ENCODE peak calls at places on chromosomes 1 and 21, in seven cellular contexts. I is fibroblast of villous mesenchyme, M is HFFc6, U is Calu3, W is AG04450, J is glutamatergic neuron, R is coronary artery. S is an unnamed sample.

GRCh38 chr1:222892137-222892763 is 77.4 kb downstream of the DISP1 start:
- DNase-seq in I (peak), M (peak), U (no peak), W (no peak), J (no peak), R (no peak), S (no peak)

GRCh38 chr1:77686784-77687518 is 4.5 kb upstream of the ZZZ3 start:
- DNase-seq in I (no peak), M (no peak), U (no peak), W (no peak), J (peak), R (no peak), S (no peak)

GRCh38 chr1:178485467-178486098 is 11.2 kb downstream of the CLEC20A start:
- DNase-seq in I (no peak), M (no peak), U (no peak), W (no peak), J (no peak), R (no peak), S (no peak)

GRCh38 chr1:212470059-212470458 is 37.3 kb downstream of the NENF start:
- DNase-seq in I (peak), M (peak), U (peak), W (peak), J (no peak), R (peak), S (no peak)

GRCh38 chr1:180188103-180188506 is 33.4 kb downstream of the QSOX1 start:
- DNase-seq in I (peak), M (peak), U (peak), W (no peak), J (peak), R (no peak), S (peak)

GRCh38 chr1:156801409-156802121 is 15.1 kb downstream of the SH2D2A start:
- DNase-seq in I (peak), M (peak), U (no peak), W (no peak), J (no peak), R (no peak), S (no peak)

GRCh38 chr1:199794105-199794863 is 233.2 kb upstream of the NR5A2 start:
- DNase-seq in I (no peak), M (no peak), U (no peak), W (no peak), J (no peak), R (no peak), S (no peak)

GRCh38 chr1:72366473-72366872 is 84.1 kb upstream of the NEGR1 start:
- DNase-seq in I (peak), M (peak), U (peak), W (no peak), J (no peak), R (no peak), S (no peak)

GRCh38 chr1:32741417-32742131 is 39.0 kb upstream of the SYNC start:
- DNase-seq in I (no peak), M (no peak), U (peak), W (no peak), J (no peak), R (no peak), S (peak)

GRCh38 chr1:178407662-178408061 is 89.1 kb downstream of the CLEC20A start:
- DNase-seq in I (no peak), M (no peak), U (no peak), W (no peak), J (peak), R (no peak), S (no peak)

GRCh38 chr1:6612641-6613360 is 730 bp upstream of the PHF13 start:
- DNase-seq in I (peak), M (peak), U (peak), W (no peak), J (no peak), R (no peak), S (no peak)

GRCh38 chr1:63010898-63011660 is 227.1 kb downstream of the ATG4C start:
- DNase-seq in I (no peak), M (no peak), U (no peak), W (no peak), J (no peak), R (no peak), S (no peak)

GRCh38 chr1:183023146-183023600 is at the start of gene LAMC1:
- DNase-seq in I (peak), M (peak), U (peak), W (peak), J (peak), R (peak), S (peak)

GRCh38 chr1:66276229-66276628 is 257.7 kb upstream of the SGIP1 start:
- DNase-seq in I (no peak), M (no peak), U (no peak), W (no peak), J (no peak), R (no peak), S (no peak)

GRCh38 chr1:229147086-229147485 is 123.8 kb upstream of the RAB4A start:
- DNase-seq in I (no peak), M (no peak), U (no peak), W (no peak), J (peak), R (no peak), S (no peak)

GRCh38 chr1:247487057-247487456 is 29.2 kb upstream of the OR2B11 start:
- DNase-seq in I (peak), M (peak), U (peak), W (peak), J (no peak), R (no peak), S (peak)

GRCh38 chr1:24147194-24147593 is 4.3 kb upstream of the IL22RA1 start:
- DNase-seq in I (no peak), M (no peak), U (no peak), W (no peak), J (no peak), R (no peak), S (no peak)

GRCh38 chr21:42593007-42593814 is 60.2 kb upstream of the PDE9A start:
- DNase-seq in I (peak), M (no peak), U (peak), W (no peak), J (peak), R (no peak), S (peak)

GRCh38 chr21:44793269-44794030 is 8.2 kb downstream of the UBE2G2 start:
- DNase-seq in I (peak), M (peak), U (peak), W (no peak), J (peak), R (peak), S (peak)

GRCh38 chr1:6602669-6603423 is at the start of gene KLHL21:
- DNase-seq in I (peak), M (peak), U (peak), W (no peak), J (peak), R (peak), S (peak)

GRCh38 chr1:150912623-150913022 is 13.5 kb upstream of the SETDB1 start:
- DNase-seq in I (no peak), M (no peak), U (no peak), W (no peak), J (no peak), R (no peak), S (no peak)

GRCh38 chr1:21317035-21317689 is 26.9 kb upstream of the ECE1 start:
- DNase-seq in I (peak), M (peak), U (no peak), W (no peak), J (no peak), R (peak), S (no peak)

GRCh38 chr1:154607084-154607747 is 770 bp downstream of the ADAR start:
- DNase-seq in I (peak), M (peak), U (peak), W (no peak), J (no peak), R (peak), S (peak)

GRCh38 chr1:226916497-226916896 is 23.6 kb upstream of the COQ8A start:
- DNase-seq in I (no peak), M (no peak), U (no peak), W (no peak), J (no peak), R (no peak), S (no peak)

GRCh38 chr1:239418683-239419082 is 32.3 kb downstream of the CHRM3 start:
- DNase-seq in I (no peak), M (no peak), U (no peak), W (no peak), J (peak), R (no peak), S (no peak)

GRCh38 chr1:229572286-229572685 is 13.8 kb upstream of the ABCB10 start:
- DNase-seq in I (no peak), M (no peak), U (no peak), W (no peak), J (no peak), R (no peak), S (no peak)

GRCh38 chr1:189220750-189221149 is 1256.9 kb downstream of the BRINP3 start:
- DNase-seq in I (no peak), M (no peak), U (no peak), W (no peak), J (no peak), R (no peak), S (no peak)
- TF ChIP-seq CTCF in I (no peak), M (peak), U (peak), W (peak), J (no peak), R (no peak), S (peak)

DNA sequence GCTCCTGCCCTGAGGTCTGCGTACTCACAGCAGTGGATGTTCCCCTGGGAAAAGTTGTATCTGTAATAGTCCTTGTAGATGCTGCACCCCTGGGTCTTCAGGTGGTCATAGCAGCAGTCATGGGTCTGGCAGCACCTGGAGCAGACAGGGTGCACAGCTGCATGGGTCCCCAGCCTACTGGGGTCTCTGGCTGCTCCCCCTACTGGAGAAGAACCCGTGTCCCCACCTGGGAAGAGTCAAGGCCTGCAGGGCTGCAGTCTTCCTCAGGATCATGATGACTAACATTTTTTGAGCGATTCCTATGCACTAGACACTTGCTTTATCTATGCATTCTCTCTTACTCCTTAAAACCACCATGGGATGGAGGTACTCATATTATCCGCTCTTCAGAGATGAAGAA is 3.9 kb downstream of the PLA2G2D start:
- DNase-seq in I (no peak), M (no peak), U (no peak), W (no peak), J (no peak), R (no peak), S (no peak)
- TF ChIP-seq CTCF in I (no peak), M (no peak), U (no peak), W (no peak), J (no peak), R (no peak), S (no peak)

DNA sequence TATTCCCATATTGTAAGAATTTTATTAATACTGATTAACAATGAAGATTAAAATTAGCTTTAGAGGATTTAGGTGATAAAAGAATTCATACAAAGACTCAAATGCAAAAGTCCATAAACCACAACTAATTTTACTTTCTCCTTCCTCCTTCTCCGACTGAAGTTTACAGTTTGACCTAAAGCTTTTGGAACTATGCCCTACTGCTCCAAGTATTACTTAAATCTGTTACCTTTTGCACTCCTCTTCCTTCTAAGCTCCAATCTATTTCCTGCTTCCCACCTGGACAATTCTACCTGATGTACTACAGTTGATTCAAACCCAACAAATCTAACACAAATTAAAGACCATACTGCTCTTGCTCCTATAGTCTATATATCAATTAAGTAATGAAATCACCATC is 36.3 kb downstream of the ANKRD13C start:
- DNase-seq in I (peak), M (no peak), U (no peak), W (no peak), J (no peak), R (no peak), S (no peak)
- TF ChIP-seq CTCF in I (no peak), M (no peak), U (no peak), W (no peak), J (no peak), R (no peak), S (no peak)

DNA sequence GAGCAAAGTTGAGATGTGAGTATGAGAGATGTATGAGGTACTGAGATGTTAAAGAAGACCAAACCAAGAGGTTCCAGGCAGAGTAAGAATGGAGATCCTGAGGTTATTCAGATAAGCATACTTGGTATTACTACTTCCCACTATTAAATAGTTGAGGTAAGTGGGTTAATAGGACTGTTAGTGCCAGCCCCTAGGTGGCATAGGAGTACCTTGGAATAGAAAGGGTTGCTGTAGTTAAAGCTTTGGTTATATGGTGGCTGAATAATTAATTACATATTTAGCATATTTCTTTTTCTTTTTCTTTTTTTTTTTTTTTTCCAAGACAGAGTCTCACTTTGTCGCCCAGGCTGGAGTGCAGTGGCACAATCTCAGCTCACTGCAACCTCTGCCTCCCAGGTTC is 397.9 kb upstream of the TMPRSS15 start:
- DNase-seq in I (no peak), M (no peak), U (no peak), W (no peak), J (no peak), R (no peak), S (no peak)
- TF ChIP-seq CTCF in I (no peak), M (peak), U (no peak), W (no peak), J (no peak), R (no peak), S (no peak)

DNA sequence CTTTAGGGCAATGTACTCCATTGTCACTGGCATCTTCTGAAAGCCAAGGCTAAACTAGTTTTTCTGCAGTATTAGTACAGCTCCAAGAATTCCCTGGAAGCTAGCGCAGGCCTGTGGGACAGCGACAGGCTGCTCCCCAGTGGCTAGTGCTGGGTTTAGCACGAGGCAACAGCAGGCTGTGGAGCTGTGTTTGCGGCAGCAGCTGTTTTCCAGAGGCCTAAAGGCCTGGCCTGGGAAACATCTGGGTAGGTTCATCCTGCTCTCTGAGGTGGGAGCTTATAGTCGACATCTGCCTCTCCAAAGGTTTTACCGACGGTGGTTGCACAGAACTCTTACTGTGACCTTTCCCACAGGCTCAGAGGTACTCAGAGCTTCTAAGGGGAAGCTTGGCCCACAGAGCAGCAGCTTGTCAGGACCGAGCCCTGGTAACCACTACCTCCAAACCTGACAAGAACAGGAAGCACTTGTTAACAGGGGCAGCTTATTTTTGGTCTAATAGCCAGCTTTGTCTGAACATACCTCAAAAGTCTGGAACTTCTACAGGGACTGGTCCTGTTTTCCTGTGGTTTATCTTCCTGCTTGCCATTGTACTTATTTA is 17.2 kb downstream of the CC2D1B start:
- DNase-seq in I (peak), M (peak), U (no peak), W (no peak), J (peak), R (no peak), S (peak)
- TF ChIP-seq CTCF in I (peak), M (peak), U (no peak), W (peak), J (no peak), R (no peak), S (peak)

GRCh38 chr1:116879478-116880133 is 30.1 kb upstream of the PTGFRN start:
- DNase-seq in I (no peak), M (no peak), U (no peak), W (no peak), J (peak), R (no peak), S (no peak)

GRCh38 chr1:116878804-116879477 is 30.8 kb upstream of the PTGFRN start:
- DNase-seq in I (peak), M (no peak), U (no peak), W (no peak), J (peak), R (no peak), S (peak)

GRCh38 chr1:116880952-116881351 is 28.8 kb upstream of the PTGFRN start:
- DNase-seq in I (no peak), M (no peak), U (no peak), W (no peak), J (no peak), R (no peak), S (no peak)

GRCh38 chr1:116882866-116883265 is 26.9 kb upstream of the PTGFRN start:
- DNase-seq in I (no peak), M (no peak), U (no peak), W (no peak), J (no peak), R (no peak), S (no peak)

DNA sequence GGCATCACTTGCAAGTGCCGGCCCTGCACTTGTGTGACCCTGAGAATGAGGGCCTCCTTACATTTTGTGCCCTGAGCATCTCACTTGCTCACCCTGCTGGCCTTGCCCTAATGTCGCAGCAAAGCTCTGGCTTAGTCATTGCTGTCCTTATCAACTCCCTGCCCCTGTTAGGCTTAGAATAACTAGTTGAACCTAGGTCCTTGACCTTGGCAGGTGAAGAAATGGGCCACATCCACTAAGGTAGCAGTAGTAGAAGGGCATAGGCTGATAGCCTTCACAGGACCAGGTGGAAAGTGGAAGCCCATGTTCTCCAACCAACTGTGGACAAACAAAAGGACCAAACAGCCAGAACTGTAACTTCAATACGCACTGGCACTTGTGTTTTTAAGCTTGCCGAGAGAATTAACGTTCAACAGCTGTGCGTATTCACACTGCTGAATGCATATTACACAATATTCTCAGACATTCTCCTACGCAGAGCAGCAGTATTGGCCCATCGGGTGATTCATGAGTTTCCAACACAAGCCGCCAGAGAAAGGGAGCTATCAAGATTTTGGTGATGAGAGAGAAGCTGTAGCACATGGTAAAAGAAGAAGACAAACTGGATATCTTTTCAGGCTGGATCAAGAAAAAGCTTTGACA is 27.7 kb upstream of the PTGFRN start:
- DNase-seq in I (peak), M (peak), U (peak), W (peak), J (peak), R (peak), S (peak)
- TF ChIP-seq CTCF in I (no peak), M (peak), U (no peak), W (peak), J (no peak), R (no peak), S (no peak)

S was measured in nephron progenitor cell.